ENCODE peak calls at places on chromosome 10, in ten cellular contexts. R is astrocyte of the cerebellum; D is BE2C; K is NCI-H1092; T is SW 1271; U is aorta; I is progenitor cell of endocrine pancreas; L is CD8-positive, alpha-beta memory T cell; V is epithelial cell of esophagus; P is H54. G is an unnamed sample.

GRCh38 chr10:51230828-51231227 is 156.5 kb downstream of the PRKG1 start:
- DNase-seq in R (no peak), D (no peak), K (no peak), T (no peak), U (no peak), I (no peak), L (no peak), V (no peak), P (no peak), G (no peak)

GRCh38 chr10:95243318-95243617 is 47.5 kb downstream of the PDLIM1 start:
- DNase-seq in R (no peak), D (no peak), K (no peak), T (no peak), U (no peak), I (no peak), L (no peak), V (no peak), P (no peak), G (no peak)

GRCh38 chr10:100696477-100696901 is 48.9 kb upstream of the PAX2 start:
- DNase-seq in R (no peak), D (no peak), K (no peak), T (no peak), U (no peak), I (no peak), L (no peak), V (no peak), P (no peak), G (peak)

GRCh38 chr10:127694580-127695193 is 42.3 kb upstream of the FOXI2 start:
- DNase-seq in R (no peak), D (peak), K (peak), T (no peak), U (no peak), I (peak), L (no peak), V (peak), P (peak), G (peak)

GRCh38 chr10:70169011-70169410 is 1.3 kb downstream of the SAR1A start:
- DNase-seq in R (no peak), D (no peak), K (no peak), T (no peak), U (no peak), I (no peak), L (peak), V (no peak), P (no peak), G (no peak)

GRCh38 chr10:3118621-3119020 is 51.3 kb downstream of the PFKP start:
- DNase-seq in R (no peak), D (no peak), K (no peak), T (no peak), U (peak), I (no peak), L (no peak), V (no peak), P (no peak), G (no peak)

GRCh38 chr10:58590924-58591323 is 78.3 kb downstream of the BICC1 start:
- DNase-seq in R (no peak), D (no peak), K (no peak), T (no peak), U (no peak), I (no peak), L (no peak), V (no peak), P (no peak), G (no peak)

GRCh38 chr10:2296179-2296578 is 558.9 kb upstream of the ADARB2 start:
- DNase-seq in R (no peak), D (no peak), K (no peak), T (no peak), U (no peak), I (no peak), L (no peak), V (no peak), P (no peak), G (no peak)

GRCh38 chr10:7622969-7623368 is 43.8 kb downstream of the ITIH5 start:
- DNase-seq in R (no peak), D (no peak), K (peak), T (no peak), U (no peak), I (no peak), L (no peak), V (no peak), P (no peak), G (no peak)

GRCh38 chr10:103715430-103715829 is 139.9 kb downstream of the SH3PXD2A start:
- DNase-seq in R (peak), D (no peak), K (no peak), T (no peak), U (no peak), I (no peak), L (no peak), V (peak), P (peak), G (peak)

GRCh38 chr10:124798364-124798763 is 3.3 kb upstream of the ABRAXAS2 start:
- DNase-seq in R (no peak), D (no peak), K (no peak), T (no peak), U (no peak), I (no peak), L (no peak), V (no peak), P (no peak), G (no peak)

GRCh38 chr10:69439813-69440506 is 11.3 kb upstream of the TSPAN15 start:
- DNase-seq in R (no peak), D (no peak), K (no peak), T (no peak), U (no peak), I (no peak), L (no peak), V (peak), P (no peak), G (peak)

GRCh38 chr10:77609781-77610272 is 27.8 kb downstream of the KCNMA1 start:
- DNase-seq in R (no peak), D (no peak), K (no peak), T (no peak), U (no peak), I (no peak), L (no peak), V (no peak), P (no peak), G (no peak)

GRCh38 chr10:98224509-98224908 is 43.5 kb downstream of the LOXL4 start:
- DNase-seq in R (no peak), D (no peak), K (no peak), T (no peak), U (no peak), I (no peak), L (no peak), V (no peak), P (no peak), G (no peak)

GRCh38 chr10:14654821-14655382 is 119.8 kb downstream of the FAM107B start:
- DNase-seq in R (no peak), D (no peak), K (no peak), T (no peak), U (no peak), I (no peak), L (no peak), V (no peak), P (no peak), G (no peak)

GRCh38 chr10:121751191-121751760 is 153.0 kb upstream of the FGFR2 start:
- DNase-seq in R (no peak), D (no peak), K (no peak), T (no peak), U (no peak), I (no peak), L (no peak), V (no peak), P (no peak), G (no peak)

GRCh38 chr10:62185914-62186692 is 82.5 kb downstream of the RTKN2 start:
- DNase-seq in R (no peak), D (no peak), K (no peak), T (no peak), U (no peak), I (no peak), L (no peak), V (no peak), P (no peak), G (no peak)

GRCh38 chr10:7529638-7530037 is 118.8 kb upstream of the SFMBT2 start:
- DNase-seq in R (no peak), D (peak), K (peak), T (no peak), U (no peak), I (no peak), L (no peak), V (peak), P (no peak), G (peak)

GRCh38 chr10:3935141-3935540 is 150.1 kb upstream of the KLF6 start:
- DNase-seq in R (peak), D (no peak), K (no peak), T (no peak), U (peak), I (no peak), L (peak), V (peak), P (no peak), G (peak)

GRCh38 chr10:66505003-66505707 is 420.7 kb upstream of the LRRTM3 start:
- DNase-seq in R (no peak), D (no peak), K (no peak), T (no peak), U (no peak), I (no peak), L (no peak), V (peak), P (no peak), G (no peak)

GRCh38 chr10:3873728-3874461 is 88.9 kb upstream of the KLF6 start:
- DNase-seq in R (no peak), D (no peak), K (peak), T (no peak), U (no peak), I (no peak), L (peak), V (no peak), P (no peak), G (no peak)

GRCh38 chr10:129972145-129972965 is 8.3 kb upstream of the EBF3 start:
- DNase-seq in R (no peak), D (no peak), K (no peak), T (no peak), U (peak), I (no peak), L (no peak), V (no peak), P (no peak), G (no peak)

GRCh38 chr10:69088801-69089501 is 1.0 kb downstream of the SRGN start:
- DNase-seq in R (no peak), D (no peak), K (no peak), T (no peak), U (no peak), I (no peak), L (peak), V (no peak), P (peak), G (peak)

GRCh38 chr10:72276421-72277339 is 3.0 kb downstream of the DDIT4 start:
- DNase-seq in R (no peak), D (no peak), K (no peak), T (no peak), U (no peak), I (no peak), L (no peak), V (peak), P (no peak), G (no peak)

GRCh38 chr10:95287281-95287680 is 3.5 kb downstream of the PDLIM1 start:
- DNase-seq in R (no peak), D (no peak), K (no peak), T (no peak), U (no peak), I (no peak), L (no peak), V (peak), P (no peak), G (no peak)

GRCh38 chr10:68095176-68095575 is 14.1 kb upstream of the MYPN start:
- DNase-seq in R (no peak), D (no peak), K (no peak), T (peak), U (no peak), I (no peak), L (no peak), V (peak), P (no peak), G (peak)

GRCh38 chr10:78688945-78689935 is 379.5 kb upstream of the ZMIZ1 start:
- DNase-seq in R (no peak), D (peak), K (peak), T (no peak), U (peak), I (no peak), L (no peak), V (no peak), P (no peak), G (no peak)

GRCh38 chr10:97222346-97222961 is 36.7 kb upstream of the SLIT1 start:
- DNase-seq in R (no peak), D (peak), K (peak), T (no peak), U (no peak), I (no peak), L (no peak), V (no peak), P (no peak), G (no peak)

GRCh38 chr10:91838199-91838598 is 40.0 kb downstream of the TNKS2 start:
- DNase-seq in R (no peak), D (peak), K (no peak), T (no peak), U (no peak), I (no peak), L (no peak), V (no peak), P (no peak), G (no peak)

GRCh38 chr10:100485841-100486495 is 23.2 kb downstream of the WNT8B start:
- DNase-seq in R (no peak), D (no peak), K (no peak), T (no peak), U (no peak), I (no peak), L (no peak), V (no peak), P (no peak), G (no peak)

GRCh38 chr10:51860257-51860656 is 160.9 kb upstream of the CSTF2T start:
- DNase-seq in R (peak), D (no peak), K (no peak), T (no peak), U (peak), I (no peak), L (no peak), V (peak), P (no peak), G (no peak)

GRCh38 chr10:72508033-72508432 is 117.8 kb downstream of the MICU1 start:
- DNase-seq in R (no peak), D (no peak), K (no peak), T (no peak), U (no peak), I (no peak), L (no peak), V (no peak), P (no peak), G (no peak)

GRCh38 chr10:72875250-72876055 is 18.1 kb upstream of the OIT3 start:
- DNase-seq in R (peak), D (no peak), K (no peak), T (no peak), U (no peak), I (no peak), L (peak), V (peak), P (no peak), G (peak)

GRCh38 chr10:113305871-113306270 is 247.0 kb upstream of the HABP2 start:
- DNase-seq in R (peak), D (no peak), K (no peak), T (no peak), U (no peak), I (no peak), L (no peak), V (peak), P (no peak), G (peak)

GRCh38 chr10:60731134-60731883 is 47.0 kb upstream of the CDK1 start:
- DNase-seq in R (no peak), D (no peak), K (no peak), T (no peak), U (no peak), I (no peak), L (peak), V (peak), P (no peak), G (no peak)

GRCh38 chr10:48751730-48752129 is 67.1 kb downstream of the WDFY4 start:
- DNase-seq in R (no peak), D (no peak), K (no peak), T (no peak), U (no peak), I (no peak), L (no peak), V (no peak), P (no peak), G (no peak)